ENCODE peak calls at places on chromosome 9, in ten cellular contexts. D is hypothalamus; P is choroid plexus epithelial cell; C is Ammon's horn; K is GM13976; Y is HEK293T; O is iris pigment epithelial cell; M is activated T-cell treated with anti-CD3 and anti-CD28 coated beads for 1 hour; W is NCI-H226; L is stimulated activated CD8-positive, alpha-beta memory T cell treated with anti-CD3 and anti-CD28 coated beads, Interleukin-7, amount 100 ng/mL, for 4 hours. G is an unnamed sample.

GRCh38 chr9:112308576-112308975 is 24.8 kb downstream of the PTBP3 start:
- DNase-seq in D (no peak), P (no peak), C (no peak), K (no peak), Y (peak; percentile 26), O (no peak), M (no peak), W (no peak), L (no peak), G (no peak)

GRCh38 chr9:125805057-125805456 is 57.9 kb downstream of the PBX3 start:
- DNase-seq in D (no peak), P (no peak), C (no peak), K (no peak), Y (no peak), O (peak; percentile 12), M (no peak), W (peak; percentile 82), L (no peak), G (no peak)

GRCh38 chr9:133116346-133117231 is 4.5 kb downstream of the RALGDS start:
- DNase-seq in D (no peak), P (no peak), C (no peak), K (no peak), Y (no peak), O (no peak), M (no peak), W (no peak), L (no peak), G (no peak)

GRCh38 chr9:124478014-124478753 is 27.9 kb downstream of the ADGRD2 start:
- DNase-seq in D (no peak), P (no peak), C (no peak), K (no peak), Y (no peak), O (no peak), M (no peak), W (no peak), L (no peak), G (no peak)

GRCh38 chr9:110762783-110763182 is 94.2 kb downstream of the MUSK start:
- DNase-seq in D (no peak), P (no peak), C (no peak), K (no peak), Y (no peak), O (no peak), M (no peak), W (no peak), L (no peak), G (no peak)

GRCh38 chr9:4969130-4969529 is 15.9 kb upstream of the JAK2 start:
- DNase-seq in D (no peak), P (no peak), C (no peak), K (no peak), Y (no peak), O (no peak), M (no peak), W (no peak), L (no peak), G (no peak)

GRCh38 chr9:76521906-76522305 is 62.9 kb downstream of the GCNT1 start:
- DNase-seq in D (no peak), P (no peak), C (no peak), K (no peak), Y (no peak), O (no peak), M (no peak), W (no peak), L (no peak), G (no peak)

GRCh38 chr9:5671711-5672353 is 42.9 kb downstream of the RIC1 start:
- DNase-seq in D (no peak), P (no peak), C (no peak), K (no peak), Y (no peak), O (peak; percentile 34), M (no peak), W (no peak), L (no peak), G (no peak)

GRCh38 chr9:109143881-109144562 is 23.0 kb downstream of the FRRS1L start:
- DNase-seq in D (no peak), P (peak; percentile 47), C (no peak), K (peak; percentile 61), Y (peak; percentile 68), O (peak; percentile 42), M (no peak), W (peak; percentile 60), L (no peak), G (peak; percentile 64)

GRCh38 chr9:72533322-72533721 is 11.9 kb downstream of the TMC1 start:
- DNase-seq in D (no peak), P (peak; percentile 32), C (no peak), K (no peak), Y (no peak), O (no peak), M (no peak), W (peak; percentile 65), L (no peak), G (no peak)

GRCh38 chr9:98951967-98952366 is 8.3 kb downstream of the COL15A1 start:
- DNase-seq in D (no peak), P (no peak), C (no peak), K (no peak), Y (no peak), O (no peak), M (no peak), W (no peak), L (no peak), G (no peak)

GRCh38 chr9:23686257-23686656 is 139.8 kb downstream of the ELAVL2 start:
- DNase-seq in D (no peak), P (no peak), C (no peak), K (no peak), Y (no peak), O (peak; percentile 17), M (no peak), W (peak; percentile 68), L (no peak), G (no peak)

GRCh38 chr9:95508242-95508967 is 8.4 kb downstream of the PTCH1 start:
- DNase-seq in D (no peak), P (peak; percentile 50), C (no peak), K (peak; percentile 46), Y (no peak), O (peak; percentile 64), M (no peak), W (no peak), L (no peak), G (peak; percentile 58)

GRCh38 chr9:136939996-136940525 is 4.5 kb downstream of the FBXW5 start:
- DNase-seq in D (peak; percentile 81), P (no peak), C (peak; percentile 89), K (no peak), Y (no peak), O (no peak), M (no peak), W (no peak), L (no peak), G (no peak)

GRCh38 chr9:130498918-130499698 is 54.3 kb downstream of the ASS1 start:
- DNase-seq in D (no peak), P (no peak), C (no peak), K (no peak), Y (no peak), O (no peak), M (no peak), W (no peak), L (no peak), G (no peak)

GRCh38 chr9:93916358-93916757 is 38.8 kb downstream of the BARX1 start:
- DNase-seq in D (no peak), P (no peak), C (no peak), K (no peak), Y (no peak), O (no peak), M (no peak), W (no peak), L (no peak), G (no peak)

GRCh38 chr9:87812375-87813118 is 70.1 kb upstream of the SPATA31E1 start:
- DNase-seq in D (peak; percentile 7), P (peak; percentile 85), C (peak; percentile 48), K (peak; percentile 27), Y (peak; percentile 52), O (peak; percentile 90), M (no peak), W (peak; percentile 14), L (no peak), G (peak; percentile 45)

GRCh38 chr9:130884542-130885421 is 11.8 kb downstream of the QRFP start:
- DNase-seq in D (no peak), P (no peak), C (peak; percentile 67), K (no peak), Y (no peak), O (no peak), M (no peak), W (no peak), L (no peak), G (no peak)

GRCh38 chr9:114813717-114814418 is 8.0 kb upstream of the TNFSF15 start:
- DNase-seq in D (no peak), P (no peak), C (no peak), K (no peak), Y (no peak), O (peak; percentile 24), M (no peak), W (no peak), L (no peak), G (no peak)

GRCh38 chr9:131178382-131178781 is 53.0 kb downstream of the NUP214 start:
- DNase-seq in D (peak; percentile 20), P (peak; percentile 80), C (peak; percentile 83), K (peak; percentile 83), Y (peak; percentile 80), O (peak; percentile 75), M (peak; percentile 66), W (peak; percentile 35), L (peak; percentile 57), G (peak; percentile 78)

GRCh38 chr9:6802926-6803325 is 45.2 kb downstream of the KDM4C start:
- DNase-seq in D (no peak), P (no peak), C (no peak), K (no peak), Y (no peak), O (no peak), M (no peak), W (no peak), L (no peak), G (no peak)

GRCh38 chr9:16275795-16276624 is 594.5 kb downstream of the BNC2 start:
- DNase-seq in D (peak; percentile 9), P (no peak), C (peak; percentile 67), K (no peak), Y (no peak), O (no peak), M (no peak), W (no peak), L (no peak), G (no peak)

G was measured in GM20000.